ENCODE peak calls at places on chromosomes 11 and 22, in seven cellular contexts. I is thyroid gland, D is thoracic aorta, O is prostate gland, E is SK-N-SH, P is right lobe of liver, M is mammary epithelial cell. U is an unnamed sample.

GRCh38 chr11:118175600-118176399 is 639 bp downstream of the SCN2B start:
- DNase-seq in I (no peak), D (no peak), O (no peak), E (no peak), P (no peak), M (no peak), U (no peak)

GRCh38 chr22:33927752-33928151 is 7.5 kb upstream of the LARGE1 start:
- DNase-seq in I (no peak), D (no peak), O (no peak), E (no peak), P (no peak), M (no peak), U (no peak)

GRCh38 chr11:123654566-123655081 is at the start of gene SCN3B:
- DNase-seq in I (peak; percentile 72), D (no peak), O (peak; percentile 61), E (peak; percentile 99), P (peak; percentile 49), M (peak; percentile 67), U (peak; percentile 68)

GRCh38 chr22:26172389-26172990 is 3.2 kb downstream of the SEZ6L start:
- DNase-seq in I (peak; percentile 42), D (no peak), O (no peak), E (peak; percentile 61), P (peak; percentile 35), M (peak; percentile 24), U (no peak)

GRCh38 chr11:32382339-32383049 is 52.8 kb downstream of the WT1 start:
- DNase-seq in I (no peak), D (no peak), O (no peak), E (no peak), P (no peak), M (peak; percentile 37), U (no peak)

GRCh38 chr22:35431483-35432205 is 31.7 kb downstream of the MCM5 start:
- DNase-seq in I (no peak), D (no peak), O (no peak), E (no peak), P (no peak), M (no peak), U (no peak)

GRCh38 chr11:63847363-63847762 is 8.5 kb downstream of the MARK2 start:
- DNase-seq in I (peak; percentile 93), D (no peak), O (peak; percentile 87), E (no peak), P (no peak), M (peak; percentile 51), U (no peak)

GRCh38 chr11:100861221-100861620 is 174.1 kb downstream of the ARHGAP42 start:
- DNase-seq in I (no peak), D (no peak), O (peak; percentile 38), E (no peak), P (no peak), M (peak; percentile 15), U (no peak)

GRCh38 chr11:111301004-111301839 is 2.9 kb downstream of the POU2AF3 start:
- DNase-seq in I (no peak), D (no peak), O (no peak), E (no peak), P (peak; percentile 52), M (no peak), U (no peak)

GRCh38 chr22:35648066-35649025 is at the start of gene APOL6:
- DNase-seq in I (peak; percentile 43), D (no peak), O (peak; percentile 58), E (no peak), P (peak; percentile 39), M (peak; percentile 77), U (no peak)

GRCh38 chr11:12540075-12540685 is 134.0 kb upstream of the TEAD1 start:
- DNase-seq in I (no peak), D (no peak), O (no peak), E (no peak), P (no peak), M (no peak), U (no peak)

GRCh38 chr11:127789887-127790286 is 789.3 kb upstream of the KIRREL3 start:
- DNase-seq in I (peak; percentile 8), D (no peak), O (no peak), E (peak; percentile 58), P (peak; percentile 32), M (peak; percentile 7), U (no peak)

GRCh38 chr11:70771099-70771885 is 373.0 kb downstream of the CTTN start:
- DNase-seq in I (no peak), D (no peak), O (no peak), E (no peak), P (no peak), M (no peak), U (no peak)

GRCh38 chr22:37496651-37497599 is 10.7 kb upstream of the MFNG start:
- DNase-seq in I (no peak), D (no peak), O (no peak), E (peak; percentile 50), P (no peak), M (peak; percentile 89), U (no peak)

GRCh38 chr11:12084191-12084717 is 26.1 kb upstream of the MICAL2 start:
- DNase-seq in I (no peak), D (no peak), O (no peak), E (no peak), P (no peak), M (no peak), U (no peak)

GRCh38 chr11:16713594-16713993 is 24.9 kb upstream of the C11orf58 start:
- DNase-seq in I (no peak), D (no peak), O (no peak), E (no peak), P (no peak), M (no peak), U (no peak)

GRCh38 chr22:18091916-18092526 is 14.2 kb downstream of the PEX26 start:
- DNase-seq in I (peak; percentile 20), D (no peak), O (peak; percentile 62), E (no peak), P (peak; percentile 85), M (peak; percentile 69), U (no peak)

GRCh38 chr11:94325681-94326080 is 21.3 kb downstream of the IZUMO1R start:
- DNase-seq in I (no peak), D (no peak), O (no peak), E (peak; percentile 36), P (peak; percentile 30), M (peak; percentile 30), U (no peak)

GRCh38 chr11:131866535-131867400 is 496.4 kb downstream of the NTM start:
- DNase-seq in I (no peak), D (no peak), O (no peak), E (no peak), P (no peak), M (no peak), U (no peak)

DNA sequence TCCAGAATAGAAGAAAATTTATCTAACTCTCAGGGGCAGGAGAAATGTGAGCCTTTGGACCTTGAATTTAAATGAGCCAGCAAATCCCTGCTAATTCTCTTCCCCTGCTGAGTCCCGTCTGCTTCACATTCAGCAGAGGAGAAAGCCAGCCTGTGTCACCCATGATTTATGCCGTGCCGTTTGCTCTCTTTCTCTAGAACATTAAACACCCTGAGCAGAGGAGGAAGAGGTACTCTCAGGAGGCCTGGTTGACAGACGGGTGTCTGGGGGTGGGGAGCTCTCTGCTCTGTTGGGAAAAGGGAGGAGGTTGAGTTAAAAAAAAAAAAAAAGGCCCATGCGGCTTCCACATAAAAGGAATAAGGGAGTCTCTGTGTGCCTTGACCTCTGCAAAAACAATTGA is 11.3 kb upstream of the MTMR3 start:
- DNase-seq in I (no peak), D (no peak), O (peak; percentile 41), E (no peak), P (no peak), M (no peak), U (no peak)
- H3K27ac ChIP-seq in I (no peak overlapping the region), D (no peak overlapping the region), O (peak overlapping the region; percentile 20), E (no peak overlapping the region), P (no peak overlapping the region), M (no peak overlapping the region), U (no peak overlapping the region)

GRCh38 chr22:30559889-30560288 is 13.3 kb upstream of the SEC14L6 start:
- DNase-seq in I (no peak), D (no peak), O (no peak), E (no peak), P (no peak), M (no peak), U (no peak)

GRCh38 chr22:30557243-30557642 is 10.7 kb upstream of the SEC14L6 start:
- DNase-seq in I (no peak), D (no peak), O (no peak), E (no peak), P (no peak), M (no peak), U (no peak)

GRCh38 chr22:30555282-30556210 is 9.0 kb upstream of the SEC14L6 start:
- DNase-seq in I (no peak), D (no peak), O (no peak), E (no peak), P (no peak), M (no peak), U (no peak)

GRCh38 chr22:30553971-30554370 is 7.4 kb upstream of the SEC14L6 start:
- DNase-seq in I (no peak), D (no peak), O (no peak), E (no peak), P (no peak), M (no peak), U (no peak)

DNA sequence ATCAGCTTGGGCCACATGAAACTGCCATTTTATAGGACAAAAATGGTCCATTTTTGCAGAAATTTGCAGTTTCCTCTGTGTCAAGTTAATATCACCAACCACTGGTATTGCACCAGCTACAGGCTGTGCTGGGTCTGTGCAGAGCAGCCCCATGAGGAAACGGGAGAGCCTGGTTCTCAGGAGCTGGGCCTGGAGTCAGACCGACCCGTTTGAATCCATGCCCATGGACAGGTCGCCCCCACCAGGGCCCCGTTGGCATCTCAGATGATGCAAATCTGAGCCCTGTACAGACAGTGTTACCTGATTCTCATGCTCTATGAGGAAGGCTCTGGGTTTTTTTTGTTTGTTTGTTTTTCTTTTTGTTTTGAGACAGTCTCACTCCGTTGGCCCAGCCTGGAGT is 9.8 kb upstream of the SEC14L6 start:
- DNase-seq in I (no peak), D (no peak), O (no peak), E (peak; percentile 57), P (no peak), M (no peak), U (no peak)
- TF ChIP-seq CTCF in I (no peak), D (no peak), O (no peak), E (peak; percentile 10), P (no peak), M (peak; percentile 5), U (no peak)

GRCh38 chr11:14318581-14318981 is 40.4 kb downstream of the RRAS2 start:
- DNase-seq in I (no peak), D (no peak), O (no peak), E (no peak), P (no peak), M (no peak), U (no peak)

GRCh38 chr11:14327105-14327504 is 31.9 kb downstream of the RRAS2 start:
- DNase-seq in I (no peak), D (no peak), O (no peak), E (no peak), P (no peak), M (no peak), U (no peak)

GRCh38 chr11:14320020-14320419 is 39.0 kb downstream of the RRAS2 start:
- DNase-seq in I (no peak), D (no peak), O (no peak), E (no peak), P (no peak), M (no peak), U (no peak)

GRCh38 chr11:14323118-14323676 is 35.8 kb downstream of the RRAS2 start:
- DNase-seq in I (no peak), D (no peak), O (no peak), E (no peak), P (no peak), M (no peak), U (no peak)

GRCh38 chr11:14322510-14322909 is 36.5 kb downstream of the RRAS2 start:
- DNase-seq in I (no peak), D (no peak), O (no peak), E (no peak), P (no peak), M (no peak), U (no peak)
- H3K4me3 ChIP-seq in I (no peak overlapping the region), D (no peak overlapping the region), O (no peak overlapping the region), E (no peak overlapping the region), P (no peak overlapping the region), M (no peak overlapping the region), U (no peak overlapping the region)

GRCh38 chr11:47060807-47061206 is 115.9 kb downstream of the ARFGAP2 start:
- DNase-seq in I (no peak), D (no peak), O (no peak), E (no peak), P (no peak), M (no peak), U (no peak)
- H3K27ac ChIP-seq in I (no peak overlapping the region), D (no peak overlapping the region), O (no peak overlapping the region), E (peak overlapping the region; percentile 41), P (no peak overlapping the region), M (no peak overlapping the region), U (no peak overlapping the region)

U was measured in RWPE2.